ENCODE peak calls at places on chromosomes 5 and 9, in nine cellular contexts. C is kidney glomerular epithelial cell; Y is tibial nerve; P is glomerular endothelial cell; M is GM13977; U is HS-27A; X is HFF-Myc; G is stimulated activated CD4-positive, alpha-beta T cell treated with anti-CD3 and anti-CD28 coated beads, Interleukin-2, amount 100 ng/mL, for 48 hours; Q is A549. B is an unnamed sample.

GRCh38 chr5:89849819-89850515 is 559.6 kb downstream of the CETN3 start:
- DNase-seq in C (no peak), Y (no peak), P (no peak), M (no peak), U (no peak), X (no peak), G (no peak), Q (no peak), B (peak)

GRCh38 chr9:32344551-32345182 is 39.8 kb upstream of the ACO1 start:
- DNase-seq in C (no peak), Y (no peak), P (no peak), M (no peak), U (no peak), X (no peak), G (no peak), Q (no peak), B (peak)

GRCh38 chr5:139138790-139139189 is 59.4 kb downstream of the SIL1 start:
- DNase-seq in C (peak), Y (no peak), P (no peak), M (no peak), U (peak), X (no peak), G (no peak), Q (no peak), B (peak)

GRCh38 chr9:126505697-126506346 is 107.9 kb upstream of the LMX1B start:
- DNase-seq in C (no peak), Y (no peak), P (no peak), M (no peak), U (no peak), X (no peak), G (no peak), Q (no peak), B (no peak)

GRCh38 chr9:80059191-80059590 is 487.4 kb downstream of the TLE4 start:
- DNase-seq in C (no peak), Y (no peak), P (no peak), M (no peak), U (no peak), X (no peak), G (no peak), Q (no peak), B (peak)

GRCh38 chr5:103444333-103445038 is 118.1 kb downstream of the NUDT12 start:
- DNase-seq in C (no peak), Y (no peak), P (no peak), M (no peak), U (no peak), X (no peak), G (no peak), Q (no peak), B (no peak)

GRCh38 chr5:159123700-159124099 is 24.0 kb upstream of the EBF1 start:
- DNase-seq in C (no peak), Y (no peak), P (no peak), M (no peak), U (no peak), X (no peak), G (no peak), Q (no peak), B (no peak)

GRCh38 chr9:106075991-106076390 is 381.6 kb downstream of the TMEM38B start:
- DNase-seq in C (peak), Y (peak), P (no peak), M (no peak), U (peak), X (peak), G (no peak), Q (no peak), B (peak)

GRCh38 chr5:170216262-170216864 is 16.4 kb upstream of the C5orf58 start:
- DNase-seq in C (peak), Y (no peak), P (no peak), M (no peak), U (no peak), X (peak), G (no peak), Q (peak), B (peak)

GRCh38 chr5:57435701-57436134 is 46.9 kb downstream of the ACTBL2 start:
- DNase-seq in C (peak), Y (no peak), P (peak), M (no peak), U (peak), X (peak), G (no peak), Q (peak), B (peak)

GRCh38 chr5:137192293-137192743 is 306.8 kb downstream of the SPOCK1 start:
- DNase-seq in C (peak), Y (no peak), P (peak), M (no peak), U (no peak), X (no peak), G (no peak), Q (peak), B (no peak)

GRCh38 chr9:1837453-1838084 is 177.6 kb upstream of the SMARCA2 start:
- DNase-seq in C (no peak), Y (peak), P (no peak), M (peak), U (no peak), X (peak), G (no peak), Q (peak), B (peak)

GRCh38 chr5:152007556-152007955 is 82.9 kb upstream of the GLRA1 start:
- DNase-seq in C (no peak), Y (no peak), P (no peak), M (no peak), U (no peak), X (no peak), G (no peak), Q (no peak), B (no peak)

GRCh38 chr9:126682113-126682810 is 68.5 kb downstream of the LMX1B start:
- DNase-seq in C (no peak), Y (no peak), P (no peak), M (no peak), U (no peak), X (no peak), G (no peak), Q (no peak), B (no peak)

B was measured in SW480.